ENCODE peak calls at places on chromosome 12, in six cellular contexts. S is colonic mucosa; M is tibial nerve; C is AG04450; A is stimulated activated CD4-positive, alpha-beta T cell treated with anti-CD3 and anti-CD28 coated beads, Interleukin-1b, Interleukin-23, amount 100 ng/mL, for 24 hours; T is body of pancreas. I is an unnamed sample.

GRCh38 chr12:40058721-40059190 is 47.1 kb downstream of the SLC2A13 start:
- DNase-seq in S (no peak), M (no peak), C (no peak), A (no peak), T (peak; percentile 8), I (no peak)

GRCh38 chr12:110281549-110282342 is 699 bp downstream of the ATP2A2 start:
- DNase-seq in S (peak; percentile 37), M (peak; percentile 21), C (no peak), A (peak; percentile 30), T (peak; percentile 55), I (no peak)

GRCh38 chr12:42125372-42125767 is 19.3 kb downstream of the GXYLT1 start:
- DNase-seq in S (no peak), M (no peak), C (no peak), A (no peak), T (no peak), I (no peak)

GRCh38 chr12:23349550-23349949 is 599.9 kb downstream of the SOX5 start:
- DNase-seq in S (no peak), M (no peak), C (no peak), A (no peak), T (no peak), I (no peak)

GRCh38 chr12:10505620-10506019 is at the start of gene EIF2S3B:
- DNase-seq in S (no peak), M (no peak), C (no peak), A (no peak), T (no peak), I (no peak)

GRCh38 chr12:59425798-59426197 is 170.0 kb upstream of the SLC16A7 start:
- DNase-seq in S (no peak), M (no peak), C (no peak), A (no peak), T (no peak), I (no peak)

GRCh38 chr12:124381454-124382207 is 86.7 kb downstream of the RFLNA start:
- DNase-seq in S (peak; percentile 90), M (peak; percentile 91), C (no peak), A (no peak), T (peak; percentile 94), I (no peak)

GRCh38 chr12:51869931-51870330 is 18.0 kb upstream of the ANKRD33 start:
- DNase-seq in S (no peak), M (no peak), C (no peak), A (no peak), T (no peak), I (no peak)

GRCh38 chr12:114685869-114686268 is 1.9 kb upstream of the TBX3 start:
- DNase-seq in S (no peak), M (no peak), C (no peak), A (no peak), T (no peak), I (peak; percentile 70)

GRCh38 chr12:95168746-95169145 is 48.5 kb downstream of the FGD6 start:
- DNase-seq in S (no peak), M (no peak), C (no peak), A (no peak), T (no peak), I (peak; percentile 70)

GRCh38 chr12:48996794-48997718 is 2.1 kb downstream of the DDN start:
- DNase-seq in S (peak; percentile 82), M (peak; percentile 77), C (no peak), A (no peak), T (peak; percentile 79), I (peak; percentile 94)

GRCh38 chr12:9389796-9390195 is 181.6 kb upstream of the PZP start:
- DNase-seq in S (no peak), M (no peak), C (no peak), A (no peak), T (no peak), I (no peak)

GRCh38 chr12:31007153-31007495 is 66.5 kb upstream of the DDX11 start:
- DNase-seq in S (no peak), M (no peak), C (no peak), A (no peak), T (no peak), I (no peak)

GRCh38 chr12:13241833-13242232 is 45.3 kb downstream of the EMP1 start:
- DNase-seq in S (peak; percentile 77), M (no peak), C (no peak), A (no peak), T (no peak), I (no peak)

GRCh38 chr12:110269622-110270124 is 11.4 kb upstream of the ATP2A2 start:
- DNase-seq in S (no peak), M (no peak), C (peak; percentile 69), A (no peak), T (no peak), I (no peak)

GRCh38 chr12:58416211-58416610 is 474.8 kb downstream of the ATP23 start:
- DNase-seq in S (no peak), M (no peak), C (peak; percentile 59), A (no peak), T (no peak), I (no peak)

GRCh38 chr12:47854531-47854930 is 34.8 kb upstream of the HDAC7 start:
- DNase-seq in S (no peak), M (no peak), C (no peak), A (no peak), T (no peak), I (no peak)

GRCh38 chr12:102824218-102824835 is 92.7 kb downstream of the PAH start:
- DNase-seq in S (no peak), M (no peak), C (no peak), A (no peak), T (peak; percentile 8), I (peak; percentile 94)

GRCh38 chr12:10620078-10620779 is 6.8 kb upstream of the MAGOHB start:
- DNase-seq in S (no peak), M (no peak), C (no peak), A (no peak), T (no peak), I (no peak)

GRCh38 chr12:2139651-2140050 is 86.9 kb downstream of the CACNA1C start:
- DNase-seq in S (no peak), M (no peak), C (no peak), A (no peak), T (no peak), I (no peak)

GRCh38 chr12:56084958-56085543 is 5.1 kb downstream of the ERBB3 start:
- DNase-seq in S (peak; percentile 44), M (no peak), C (no peak), A (no peak), T (peak; percentile 64), I (peak; percentile 61)

GRCh38 chr12:28543021-28543890 is 353.0 kb downstream of the CCDC91 start:
- DNase-seq in S (no peak), M (no peak), C (no peak), A (no peak), T (no peak), I (no peak)

GRCh38 chr12:113071427-113072112 is 15.0 kb downstream of the DTX1 start:
- DNase-seq in S (no peak), M (no peak), C (no peak), A (no peak), T (peak; percentile 41), I (peak; percentile 18)

GRCh38 chr12:122870163-122870842 is 25.6 kb downstream of the VPS37B start:
- DNase-seq in S (no peak), M (no peak), C (no peak), A (no peak), T (no peak), I (no peak)

GRCh38 chr12:65656904-65657351 is 167.4 kb upstream of the HMGA2 start:
- DNase-seq in S (no peak), M (no peak), C (peak; percentile 89), A (no peak), T (no peak), I (no peak)

GRCh38 chr12:82650627-82651337 is 35.9 kb upstream of the TMTC2 start:
- DNase-seq in S (peak; percentile 88), M (no peak), C (no peak), A (no peak), T (peak; percentile 22), I (no peak)

GRCh38 chr12:75483411-75483810 is 2.9 kb downstream of the GLIPR1 start:
- DNase-seq in S (no peak), M (no peak), C (no peak), A (no peak), T (peak; percentile 17), I (no peak)

GRCh38 chr12:84950971-84951546 is 38.5 kb upstream of the SLC6A15 start:
- DNase-seq in S (no peak), M (no peak), C (no peak), A (no peak), T (no peak), I (no peak)

GRCh38 chr12:31298510-31298904 is 27.4 kb downstream of the SINHCAF start:
- DNase-seq in S (no peak), M (no peak), C (no peak), A (no peak), T (no peak), I (no peak)

GRCh38 chr12:47556631-47557030 is 149.2 kb downstream of the RPAP3 start:
- DNase-seq in S (no peak), M (no peak), C (no peak), A (no peak), T (no peak), I (peak; percentile 35)

GRCh38 chr12:93746572-93747168 is 69.5 kb downstream of the CRADD start:
- DNase-seq in S (no peak), M (no peak), C (no peak), A (no peak), T (no peak), I (no peak)

GRCh38 chr12:113005759-113006158 is 27.4 kb downstream of the OAS2 start:
- DNase-seq in S (no peak), M (no peak), C (no peak), A (no peak), T (no peak), I (peak; percentile 55)

GRCh38 chr12:62522984-62523383 is 56.4 kb downstream of the MON2 start:
- DNase-seq in S (no peak), M (no peak), C (no peak), A (no peak), T (no peak), I (no peak)

GRCh38 chr12:109377139-109377685 is 29.5 kb downstream of the MYO1H start:
- DNase-seq in S (no peak), M (no peak), C (no peak), A (no peak), T (no peak), I (peak; percentile 28)

GRCh38 chr12:56020437-56021189 is at the start of gene IKZF4:
- DNase-seq in S (peak; percentile 57), M (no peak), C (no peak), A (no peak), T (peak; percentile 46), I (peak; percentile 80)

GRCh38 chr12:113850309-113851056 is 115.6 kb downstream of the RBM19 start:
- DNase-seq in S (no peak), M (no peak), C (no peak), A (no peak), T (no peak), I (no peak)

GRCh38 chr12:52198454-52199215 is 6.8 kb upstream of the KRT80 start:
- DNase-seq in S (no peak), M (no peak), C (no peak), A (no peak), T (peak; percentile 39), I (no peak)